ENCODE peak calls at places on chromosomes 16 and 17, in ten cellular contexts. Q is ascending aorta, K is Calu3, O is pancreas, B is upper lobe of left lung, N is neural crest cell, F is neural progenitor cell, E is MCF 10A, T is A549, I is lower leg skin. C is an unnamed sample.
A peak's percentile ranks its signal among the peaks of the same experiment; 100 is the strongest.

GRCh38 chr17:2545393-2545792 is 33.7 kb upstream of the METTL16 start:
- DNase-seq in I (no peak), Q (no peak), F (no peak), B (peak; percentile 88), N (no peak), E (no peak), O (peak; percentile 27), T (no peak), K (no peak), C (no peak)

GRCh38 chr17:45584092-45585036 is 93.8 kb upstream of the PLEKHM1 start:
- DNase-seq in O (peak; percentile 47), N (peak; percentile 54), K (peak; percentile 82), T (peak; percentile 80), B (peak; percentile 87), E (peak; percentile 81), I (peak; percentile 45), Q (peak; percentile 24), F (peak; percentile 75), C (peak; percentile 65)

GRCh38 chr17:38881600-38882191 is 11.8 kb downstream of the LASP1 start:
- DNase-seq in B (no peak), E (no peak), O (no peak), F (peak; percentile 6), K (peak; percentile 80), I (peak; percentile 60), T (peak; percentile 58), N (no peak), Q (no peak), C (no peak)

GRCh38 chr16:68373528-68374250 is 62.9 kb downstream of the PRMT7 start:
- DNase-seq in O (no peak), E (no peak), B (no peak), F (no peak), I (no peak), N (no peak), Q (no peak), K (no peak), T (no peak), C (no peak)

GRCh38 chr17:36094746-36095145 is 4.8 kb upstream of the CCL3 start:
- DNase-seq in Q (no peak), O (no peak), K (no peak), E (no peak), B (no peak), I (no peak), T (no peak), F (no peak), N (no peak), C (no peak)

GRCh38 chr16:4409081-4409932 is 7.1 kb downstream of the CORO7 start:
- DNase-seq in T (peak; percentile 51), K (no peak), F (no peak), N (no peak), I (no peak), E (peak; percentile 53), B (no peak), O (no peak), Q (no peak), C (no peak)

GRCh38 chr17:496761-497586 is 144.4 kb upstream of the RPH3AL start:
- DNase-seq in Q (no peak), K (no peak), O (no peak), N (no peak), I (no peak), F (no peak), B (no peak), E (no peak), T (no peak), C (no peak)

GRCh38 chr17:46192484-46193245 is 564 bp downstream of the KANSL1 start:
- DNase-seq in N (peak; percentile 69), I (peak; percentile 56), F (peak; percentile 85), K (peak; percentile 84), E (peak; percentile 68), Q (no peak), B (peak; percentile 65), O (peak; percentile 77), T (peak; percentile 89), C (peak; percentile 79)

GRCh38 chr16:29730649-29731048 is 15.1 kb downstream of the C16orf54 start:
- DNase-seq in E (no peak), I (no peak), F (no peak), T (no peak), O (no peak), N (no peak), B (no peak), K (no peak), Q (no peak), C (no peak)

GRCh38 chr17:27644586-27644985 is 13.6 kb downstream of the LGALS9 start:
- DNase-seq in T (no peak), E (peak; percentile 59), I (peak; percentile 53), B (no peak), F (no peak), Q (no peak), O (no peak), N (no peak), K (no peak), C (no peak)

GRCh38 chr16:67647681-67648080 is 2.7 kb downstream of the CARMIL2 start:
- DNase-seq in O (no peak), Q (no peak), I (no peak), F (no peak), B (no peak), N (no peak), K (no peak), T (no peak), E (no peak), C (no peak)

DNA sequence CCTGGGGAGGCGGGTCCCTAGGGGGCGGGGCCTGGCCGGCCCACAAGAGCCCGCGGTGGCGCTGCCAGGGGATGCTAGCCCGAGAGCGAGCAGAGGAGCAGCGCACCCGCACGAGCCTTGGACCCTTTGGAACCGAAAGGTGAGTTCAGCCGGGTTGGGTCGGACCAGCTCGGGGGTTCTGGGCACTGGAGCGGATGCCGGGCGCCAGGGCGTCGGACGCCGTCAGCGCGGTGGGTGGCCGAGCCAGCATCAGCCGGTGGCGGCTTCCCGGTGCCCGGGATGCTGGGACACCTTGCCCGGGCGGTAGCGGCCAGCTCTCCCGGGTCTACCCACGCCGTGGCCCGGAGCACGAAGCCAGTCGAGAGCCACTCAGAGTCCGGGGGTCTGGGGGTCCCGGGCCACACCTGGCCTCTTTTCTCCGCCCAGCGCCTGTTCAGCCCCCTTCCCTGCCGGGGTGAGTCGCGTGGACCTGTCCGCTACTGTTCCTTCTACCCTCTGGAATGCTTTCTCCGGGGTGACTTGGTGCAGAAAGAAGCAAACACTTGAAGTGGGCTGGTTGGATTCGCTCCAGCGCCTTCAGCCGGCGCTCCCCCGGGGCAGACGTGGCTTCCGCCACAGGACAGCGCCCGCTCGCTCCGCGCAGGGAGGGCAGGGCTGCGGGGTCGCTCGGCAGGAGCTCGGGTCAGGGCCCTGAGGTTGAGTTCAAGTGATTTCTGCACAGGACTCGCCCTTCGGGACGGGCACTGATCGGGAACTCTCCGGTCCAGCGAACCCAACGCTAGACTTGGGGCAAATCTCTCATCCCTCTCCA is at the start of gene SCNN1G:
- DNase-seq in K (peak; percentile 14), F (peak; percentile 55), E (peak; percentile 23), I (no peak), Q (no peak), T (no peak), N (peak; percentile 6), O (peak; percentile 8), B (peak; percentile 59), C (peak; percentile 25)
- TF ChIP-seq CTCF in K (no peak), F (peak; percentile 22), E (no peak), I (no peak), Q (no peak), T (peak; percentile 45), N (peak; percentile 51), O (no peak), B (peak; percentile 39), C (peak; percentile 85)

GRCh38 chr16:19331794-19332193 is 46.3 kb downstream of the CLEC19A start:
- DNase-seq in I (no peak), N (no peak), Q (no peak), F (no peak), K (no peak), B (no peak), E (no peak), T (no peak), O (no peak), C (no peak)

GRCh38 chr16:19329932-19330331 is 44.4 kb downstream of the CLEC19A start:
- DNase-seq in T (peak; percentile 31), N (no peak), I (no peak), Q (no peak), F (no peak), E (peak; percentile 30), O (no peak), K (no peak), B (no peak), C (no peak)

GRCh38 chr16:19328364-19328763 is 42.8 kb downstream of the CLEC19A start:
- DNase-seq in E (no peak), Q (no peak), F (no peak), B (no peak), N (no peak), I (no peak), O (no peak), K (no peak), T (no peak), C (no peak)

DNA sequence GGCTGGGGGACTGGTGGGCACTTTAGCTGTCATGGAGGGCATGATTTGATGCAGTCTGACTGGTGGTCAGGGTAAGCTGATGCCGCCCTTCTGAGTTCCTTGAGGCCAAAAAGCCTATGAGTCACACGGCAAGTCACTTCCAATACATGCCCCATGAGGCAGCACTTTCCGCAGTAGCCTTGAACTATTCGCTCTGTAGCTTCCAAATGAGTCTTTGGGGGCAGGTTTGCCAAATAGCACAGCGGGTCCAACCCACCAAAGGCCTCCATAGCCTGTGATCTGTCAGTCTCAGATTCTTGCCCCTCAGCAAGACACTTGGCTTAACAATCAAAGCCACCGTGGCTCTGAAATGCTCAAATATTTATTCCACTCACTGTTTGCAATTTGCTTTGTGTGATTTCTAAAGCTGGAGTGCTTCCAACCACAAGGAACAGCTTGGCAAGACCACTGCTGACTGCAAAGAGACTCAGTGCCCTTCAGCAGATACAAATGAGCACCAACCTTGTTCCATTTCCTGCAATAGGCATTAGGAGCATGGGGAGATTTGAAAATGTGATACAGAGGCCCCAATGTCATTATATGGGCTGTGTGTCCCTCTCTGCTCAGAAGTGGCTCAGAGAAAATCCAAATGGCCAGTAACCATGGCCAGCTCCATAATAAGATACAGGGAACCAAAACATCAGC is 45.4 kb downstream of the CLEC19A start:
- DNase-seq in E (peak; percentile 60), Q (no peak), T (peak; percentile 67), O (no peak), N (no peak), I (no peak), B (no peak), K (no peak), F (no peak), C (no peak)
- TF ChIP-seq CTCF in E (no peak), Q (no peak), T (no peak), O (no peak), N (no peak), I (no peak), B (no peak), K (no peak), F (no peak), C (no peak)

DNA sequence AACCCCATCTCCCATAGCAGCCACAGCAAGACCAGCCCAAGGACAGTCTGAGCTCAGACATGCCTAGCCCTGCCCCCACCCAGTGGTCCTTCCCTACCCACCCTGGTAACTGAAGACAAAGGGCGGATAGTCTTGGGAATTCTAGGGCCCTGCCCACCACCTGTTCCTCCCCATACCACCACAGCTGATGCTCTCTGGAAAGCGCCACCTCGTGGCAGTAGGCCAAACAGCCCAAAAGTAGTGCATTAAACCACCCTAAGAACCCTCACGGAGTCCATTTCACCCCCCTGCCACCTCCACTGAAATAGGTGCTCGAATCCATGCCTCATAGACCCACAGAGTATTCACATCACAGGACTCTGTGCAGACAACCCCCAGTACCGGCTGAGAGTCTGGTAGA is 1021.4 kb downstream of the CDH8 start:
- DNase-seq in B (no peak), N (no peak), T (no peak), F (no peak), E (no peak), I (no peak), O (no peak), Q (no peak), K (no peak), C (peak; percentile 9)
- TF ChIP-seq CTCF in B (no peak), N (no peak), T (no peak), F (peak; percentile 30), E (peak; percentile 17), I (no peak), O (no peak), Q (no peak), K (no peak), C (no peak)

GRCh38 chr17:68019675-68020450 is 15.7 kb upstream of the KPNA2 start:
- DNase-seq in B (peak; percentile 96), I (peak; percentile 96), F (peak; percentile 98), E (peak; percentile 95), N (peak; percentile 100), K (peak; percentile 98), Q (peak; percentile 91), T (peak; percentile 98), O (peak; percentile 95), C (peak; percentile 100)
- TF ChIP-seq CTCF in B (peak; percentile 40), I (peak; percentile 85), F (peak; percentile 56), E (no peak), N (peak; percentile 59), K (peak; percentile 38), Q (peak; percentile 37), T (no peak), O (peak; percentile 55), C (peak; percentile 56)

C was measured in endothelial cell.